ENCODE peak calls at places on chromosomes 6 and 20, in nine cellular contexts. A, D, L, P, X, O, C, Q and H are unnamed samples.

GRCh38 chr6:4336084-4336483 is 200.7 kb upstream of the ECI2 start:
- DNase-seq in X (no peak), A (no peak), L (no peak), P (no peak), Q (no peak), C (no peak), D (no peak), O (no peak), H (no peak)

GRCh38 chr6:25181923-25182322 is 97.3 kb upstream of the CARMIL1 start:
- DNase-seq in O (peak; percentile 45), A (no peak), P (no peak), C (no peak), X (no peak), Q (peak; percentile 52), L (no peak), D (no peak), H (no peak)

GRCh38 chr6:159512104-159512503 is 180.9 kb downstream of the SOD2 start:
- DNase-seq in X (no peak), P (no peak), D (no peak), Q (no peak), A (no peak), L (no peak), C (no peak), O (peak; percentile 18), H (no peak)

GRCh38 chr20:57941121-57941522 is 231.3 kb upstream of the PMEPA1 start:
- DNase-seq in X (no peak), O (no peak), L (no peak), D (no peak), C (no peak), P (no peak), Q (no peak), A (no peak), H (no peak)

GRCh38 chr20:46348231-46348803 is 40.0 kb upstream of the CDH22 start:
- DNase-seq in L (peak; percentile 63), D (no peak), P (peak; percentile 37), Q (no peak), O (no peak), X (no peak), C (peak; percentile 44), A (no peak), H (no peak)

GRCh38 chr6:151524059-151524458 is 30.2 kb downstream of the CCDC170 start:
- DNase-seq in O (peak; percentile 50), A (no peak), Q (no peak), D (no peak), X (no peak), P (no peak), C (no peak), L (no peak), H (no peak)

GRCh38 chr6:161067749-161068148 is 76.2 kb downstream of the MAP3K4 start:
- DNase-seq in A (no peak), L (no peak), C (no peak), D (no peak), P (no peak), X (no peak), O (no peak), Q (no peak), H (no peak)

GRCh38 chr6:2028457-2029038 is 216.9 kb downstream of the GMDS start:
- DNase-seq in P (no peak), Q (peak; percentile 78), C (no peak), D (no peak), X (no peak), A (no peak), O (no peak), L (no peak), H (peak; percentile 38)

GRCh38 chr20:11401988-11402387 is 515.7 kb upstream of the BTBD3 start:
- DNase-seq in P (no peak), C (no peak), L (no peak), X (no peak), D (no peak), Q (no peak), O (no peak), A (no peak), H (no peak)

GRCh38 chr6:157034433-157035230 is 257.5 kb downstream of the ARID1B start:
- DNase-seq in P (peak; percentile 60), D (no peak), X (no peak), A (no peak), O (peak; percentile 72), C (no peak), Q (no peak), L (peak; percentile 50), H (no peak)

GRCh38 chr6:2351807-2352431 is 106.5 kb upstream of the GMDS start:
- DNase-seq in O (peak; percentile 40), A (no peak), Q (peak; percentile 70), L (no peak), P (no peak), X (no peak), C (no peak), D (no peak), H (no peak)

GRCh38 chr6:108836061-108836460 is 12.2 kb upstream of the ARMC2 start:
- DNase-seq in A (no peak), Q (peak; percentile 29), X (no peak), O (no peak), C (no peak), L (no peak), D (no peak), P (no peak), H (no peak)

GRCh38 chr6:84674395-84674794 is 90.0 kb downstream of the TBX18 start:
- DNase-seq in C (no peak), A (no peak), L (no peak), X (no peak), Q (no peak), O (no peak), D (no peak), P (no peak), H (no peak)

GRCh38 chr6:153263489-153263888 is 132.4 kb upstream of the RGS17 start:
- DNase-seq in A (no peak), C (no peak), O (no peak), L (no peak), Q (no peak), D (no peak), P (no peak), X (no peak), H (no peak)

GRCh38 chr20:8020314-8021079 is 936 bp upstream of the TMX4 start:
- DNase-seq in A (no peak), O (no peak), D (peak; percentile 8), X (no peak), L (no peak), P (no peak), C (no peak), Q (peak; percentile 72), H (peak; percentile 55)

GRCh38 chr6:126337323-126337722 is 2.6 kb upstream of the CENPW start:
- DNase-seq in X (no peak), O (peak; percentile 82), A (no peak), P (no peak), Q (no peak), D (no peak), L (peak; percentile 26), C (no peak), H (no peak)

GRCh38 chr20:24708411-24709295 is 239.2 kb downstream of the SYNDIG1 start:
- DNase-seq in A (no peak), L (peak; percentile 5), X (no peak), O (no peak), D (no peak), Q (no peak), P (no peak), C (no peak), H (no peak)

GRCh38 chr6:109874086-109874485 is 104.0 kb upstream of the GPR6 start:
- DNase-seq in P (no peak), Q (no peak), A (no peak), O (no peak), X (no peak), D (no peak), L (no peak), C (no peak), H (no peak)